ENCODE peak calls at places on chromosomes 12 and 14, in five cellular contexts. T, R, C, V and L are unnamed samples. For H3K4me1, the result is how much of the 10 kb centered on the place peaks cover.

GRCh38 chr12:74337951-74338350 is 199.7 kb upstream of the ATXN7L3B start:
- DNase-seq in T (no peak), R (no peak), C (no peak), V (no peak), L (no peak)

GRCh38 chr12:124811633-124812032 is 52.0 kb downstream of the SCARB1 start:
- DNase-seq in T (no peak), R (no peak), C (no peak), V (no peak), L (no peak)

GRCh38 chr12:47282206-47282605 is 202.4 kb upstream of the AMIGO2 start:
- DNase-seq in T (no peak), R (no peak), C (no peak), V (no peak), L (peak)

GRCh38 chr12:120485914-120486881 is 9.7 kb upstream of the DYNLL1 start:
- DNase-seq in T (no peak), R (no peak), C (no peak), V (no peak), L (no peak)

GRCh38 chr12:21527451-21528180 is 1.5 kb downstream of the SPX start:
- DNase-seq in T (peak), R (peak), C (peak), V (peak), L (peak)

GRCh38 chr12:40947812-40948211 is 240.3 kb upstream of the PDZRN4 start:
- DNase-seq in T (no peak), R (no peak), C (no peak), V (no peak), L (peak)

GRCh38 chr12:89151536-89151935 is 200.8 kb downstream of the DUSP6 start:
- DNase-seq in T (no peak), R (no peak), C (no peak), V (no peak), L (no peak)

GRCh38 chr14:101058571-101058970 is 155.0 kb upstream of the RTL1 start:
- DNase-seq in T (no peak), R (no peak), C (no peak), V (no peak), L (no peak)

GRCh38 chr12:52139579-52140062 is 52.2 kb downstream of the KRT80 start:
- DNase-seq in T (peak), R (peak), C (no peak), V (no peak), L (no peak)

GRCh38 chr14:102046337-102047278 is 40.2 kb downstream of the HSP90AA1 start:
- DNase-seq in T (peak), R (peak), C (peak), V (peak), L (peak)

GRCh38 chr12:42477931-42478330 is 111.6 kb downstream of the PRICKLE1 start:
- DNase-seq in T (no peak), R (no peak), C (no peak), V (no peak), L (no peak)

GRCh38 chr12:93894391-93895095 is 217.4 kb downstream of the CRADD start:
- DNase-seq in T (peak), R (peak), C (peak), V (peak), L (no peak)

GRCh38 chr14:68786491-68787234 is 6.2 kb downstream of the ZFP36L1 start:
- DNase-seq in T (no peak), R (no peak), C (no peak), V (no peak), L (no peak)
- H3K4me1 ChIP-seq in T (under half), R (under half), C (under half), V (under half), L (under half)

DNA sequence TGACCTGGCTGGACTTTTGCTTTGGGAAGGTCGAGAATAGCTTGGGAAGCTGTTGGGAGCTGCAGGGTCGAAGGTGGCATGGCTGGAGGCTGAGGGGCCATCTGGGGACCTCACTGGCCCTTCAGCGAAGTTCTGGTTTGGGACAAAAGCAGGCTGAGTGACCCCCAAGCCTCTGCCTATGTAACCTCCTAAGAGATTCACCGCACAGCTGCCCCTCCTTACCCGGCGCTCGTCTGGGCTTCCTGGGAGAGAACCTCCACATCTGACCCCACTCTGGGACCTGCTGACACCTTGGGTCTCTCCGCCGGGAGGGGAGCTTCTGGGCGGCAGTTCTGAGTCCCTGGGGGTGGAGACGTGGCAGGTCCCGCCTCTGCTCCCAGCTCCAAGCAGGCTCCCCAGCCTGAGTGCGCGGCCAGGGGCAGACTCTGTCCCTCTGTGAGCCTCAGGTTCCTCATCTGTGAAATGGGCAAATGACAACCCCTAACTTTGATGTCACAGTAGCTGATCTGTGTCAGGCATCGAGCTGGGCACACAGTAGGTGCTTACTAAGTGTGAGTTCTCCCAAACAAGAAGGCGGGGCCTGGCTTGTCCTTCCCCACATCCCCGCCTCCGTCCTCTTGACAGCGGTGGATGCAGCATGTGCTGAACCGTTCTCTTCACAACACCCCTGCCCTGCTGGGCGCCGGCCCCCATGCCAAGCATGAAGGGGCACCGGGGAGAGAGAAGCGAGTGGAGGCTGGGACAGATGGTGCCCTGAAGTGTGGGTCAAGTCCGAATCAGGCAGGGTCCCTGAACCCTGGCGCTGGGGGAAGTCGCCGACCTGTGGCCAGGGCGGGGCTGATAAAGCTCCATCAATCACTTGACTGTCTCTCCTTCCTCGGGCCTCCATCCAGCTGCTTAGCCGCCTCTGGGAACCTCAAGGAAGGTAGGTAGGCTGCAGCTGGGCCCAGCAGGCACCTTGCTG is 3.8 kb downstream of the EXOC3L4 start:
- DNase-seq in T (no peak), R (no peak), C (peak), V (no peak), L (no peak)
- H3K4me1 ChIP-seq in T (under half), R (under half), C (under half), V (under half), L (under half)

GRCh38 chr14:77923131-77923933 is 123.4 kb downstream of the ADCK1 start:
- DNase-seq in T (peak), R (peak), C (no peak), V (no peak), L (no peak)

GRCh38 chr14:77920312-77920711 is 120.4 kb downstream of the ADCK1 start:
- DNase-seq in T (no peak), R (no peak), C (no peak), V (no peak), L (no peak)

GRCh38 chr14:77924392-77924948 is 124.6 kb downstream of the ADCK1 start:
- DNase-seq in T (no peak), R (peak), C (no peak), V (no peak), L (no peak)

GRCh38 chr14:77918448-77918847 is 118.5 kb downstream of the ADCK1 start:
- DNase-seq in T (no peak), R (no peak), C (no peak), V (no peak), L (no peak)

DNA sequence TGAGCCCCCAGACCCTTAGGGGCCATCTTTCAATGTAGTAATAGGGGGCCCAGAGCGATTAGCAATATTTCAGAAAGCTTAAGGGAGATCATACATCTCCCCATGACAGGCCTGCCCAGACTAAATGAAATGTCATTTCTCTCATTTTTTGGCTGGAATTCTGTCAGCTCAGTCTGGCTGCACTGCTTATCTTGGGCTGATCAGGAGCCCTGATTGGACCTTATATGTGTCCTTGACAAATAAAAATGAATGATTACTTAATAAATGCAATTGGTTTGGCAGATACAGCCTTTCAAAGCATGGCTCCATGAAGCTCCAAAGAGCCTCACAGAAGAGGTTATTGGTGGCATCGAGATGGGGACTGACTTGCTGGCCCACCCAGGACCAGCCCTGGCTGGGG is 121.9 kb downstream of the ADCK1 start:
- DNase-seq in T (no peak), R (no peak), C (no peak), V (no peak), L (no peak)
- H3K4me1 ChIP-seq in T (under half), R (under half), C (under half), V (under half), L (under half)

DNA sequence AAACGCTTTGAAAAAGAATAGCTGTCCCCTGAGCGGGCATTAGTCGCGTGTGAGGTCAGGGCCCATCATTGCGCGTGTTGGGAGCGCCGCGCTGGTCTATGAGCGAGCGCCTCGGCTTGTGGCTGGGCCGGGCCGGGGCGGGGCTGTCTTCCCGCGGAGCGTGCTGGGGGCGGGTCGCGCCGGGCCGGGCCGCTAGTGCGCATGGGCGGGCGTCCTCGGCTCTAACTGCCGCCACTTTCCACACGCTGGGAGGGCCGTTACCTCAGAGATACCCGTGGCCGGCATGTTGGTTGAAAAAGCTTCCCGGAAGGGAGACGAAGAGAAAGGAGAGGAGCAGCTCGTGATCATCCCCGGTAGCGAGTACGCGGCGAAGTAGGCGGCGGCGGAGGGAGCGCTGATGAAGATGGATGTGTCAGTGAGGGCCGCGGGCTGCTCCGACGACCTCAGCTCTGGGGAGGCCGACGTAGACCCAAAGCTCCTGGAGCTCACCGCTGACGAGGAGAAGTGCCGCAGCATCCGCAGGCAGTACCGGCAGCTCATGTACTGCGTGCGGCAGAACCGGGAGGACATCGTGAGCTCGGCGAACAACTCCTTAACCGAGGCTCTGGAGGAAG is at the start of gene EID3:
- DNase-seq in T (peak), R (no peak), C (peak), V (peak), L (no peak)
- H3K4me1 ChIP-seq in T (under half), R (under half), C (under half), V (under half), L (under half)

GRCh38 chr14:65369560-65369959 is 43.0 kb upstream of the FUT8 start:
- DNase-seq in T (no peak), R (no peak), C (no peak), V (no peak), L (no peak)
- H3K4me1 ChIP-seq in T (under half), R (under half), C (under half), V (under half), L (under half)